ENCODE peak calls at places on chromosomes 13 and 19, in ten cellular contexts. O is sigmoid colon, U is GM23338, R is suprapubic skin, E is SK-N-SH, P is Panc1, Z is transverse colon, G is prostate gland, A is stomach, Q is HepG2. S is an unnamed sample.

GRCh38 chr19:38849746-38850230 is at the start of gene HNRNPL:
- DNase-seq in E (peak), R (peak), Z (peak), U (no peak), A (peak), O (no peak), G (no peak), Q (no peak), P (no peak), S (no peak)

GRCh38 chr19:40718774-40719391 is 2.0 kb downstream of the ITPKC start:
- DNase-seq in Z (peak), Q (peak), A (peak), O (peak), P (no peak), G (peak), R (peak), U (peak), E (no peak), S (no peak)

GRCh38 chr13:25291691-25292090 is 4.4 kb upstream of the MTMR6 start:
- DNase-seq in O (no peak), U (no peak), Q (no peak), Z (no peak), A (no peak), R (no peak), G (no peak), P (no peak), E (no peak), S (no peak)

GRCh38 chr19:14248578-14249011 is 42.6 kb upstream of the ADGRL1 start:
- DNase-seq in R (no peak), P (no peak), A (no peak), U (peak), Q (no peak), Z (peak), O (peak), E (peak), G (peak), S (no peak)

GRCh38 chr13:110610955-110611595 is 4.3 kb upstream of the NAXD start:
- DNase-seq in U (no peak), R (no peak), Q (no peak), Z (no peak), E (no peak), A (no peak), P (no peak), O (no peak), G (no peak), S (no peak)

GRCh38 chr19:10760268-10760944 is 42.5 kb downstream of the DNM2 start:
- DNase-seq in Z (peak), O (no peak), A (no peak), G (no peak), R (no peak), P (no peak), U (no peak), Q (no peak), E (no peak), S (no peak)

GRCh38 chr19:46201413-46202310 is 27.9 kb upstream of the IGFL1 start:
- DNase-seq in R (no peak), O (no peak), E (no peak), Z (no peak), U (no peak), G (no peak), Q (no peak), P (no peak), A (no peak), S (no peak)

GRCh38 chr13:86085890-86086289 is 286.7 kb upstream of the SLITRK6 start:
- DNase-seq in Z (no peak), Q (no peak), G (no peak), P (no peak), U (no peak), A (no peak), O (no peak), E (no peak), R (no peak), S (no peak)

GRCh38 chr19:46412034-46412982 is 1.1 kb downstream of the CCDC8 start:
- DNase-seq in Q (no peak), P (no peak), A (no peak), R (no peak), U (no peak), G (no peak), Z (no peak), O (no peak), E (no peak), S (no peak)

GRCh38 chr19:13906525-13906904 is 514 bp downstream of the CC2D1A start:
- DNase-seq in A (peak), Q (peak), U (peak), E (peak), Z (peak), O (no peak), P (no peak), G (no peak), R (no peak), S (no peak)

GRCh38 chr19:55171440-55171839 is 5.0 kb upstream of the DNAAF3 start:
- DNase-seq in Z (no peak), U (no peak), A (no peak), Q (no peak), O (no peak), R (no peak), P (no peak), G (no peak), E (no peak), S (no peak)

GRCh38 chr19:55372316-55373081 is 2.2 kb upstream of the IL11 start:
- DNase-seq in U (no peak), G (no peak), R (no peak), Z (no peak), Q (peak), E (peak), P (no peak), A (no peak), O (no peak), S (no peak)

GRCh38 chr19:46985532-46986415 is 33.9 kb upstream of the NPAS1 start:
- DNase-seq in R (no peak), O (no peak), E (no peak), Q (peak), U (no peak), Z (no peak), P (no peak), A (no peak), G (no peak), S (no peak)

GRCh38 chr13:72839831-72840426 is 58.0 kb downstream of the PIBF1 start:
- DNase-seq in P (peak), A (peak), E (peak), Q (peak), R (no peak), U (peak), G (peak), O (no peak), Z (peak), S (no peak)

GRCh38 chr19:16075430-16076153 is 703 bp upstream of the TPM4 start:
- DNase-seq in P (no peak), Z (peak), A (no peak), G (no peak), E (no peak), O (peak), Q (no peak), R (no peak), U (no peak), S (no peak)

GRCh38 chr19:794989-795658 is 2.1 kb upstream of the PTBP1 start:
- DNase-seq in E (no peak), O (no peak), A (no peak), P (no peak), Q (no peak), G (no peak), Z (no peak), R (no peak), U (peak), S (no peak)

GRCh38 chr19:36160821-36161596 is 8.8 kb upstream of the COX7A1 start:
- DNase-seq in R (no peak), U (peak), E (no peak), G (no peak), Z (no peak), A (no peak), O (no peak), P (no peak), Q (no peak), S (no peak)
- H3K27ac ChIP-seq in R (no peak), U (peak), E (no peak), G (no peak), Z (no peak), A (no peak), O (no peak), P (no peak), Q (no peak), S (no peak)

GRCh38 chr13:45205124-45205523 is 4.3 kb upstream of the KCTD4 start:
- DNase-seq in P (no peak), Q (no peak), U (no peak), O (no peak), Z (no peak), R (no peak), E (no peak), A (no peak), G (no peak), S (no peak)

GRCh38 chr13:45206340-45206739 is 5.5 kb upstream of the KCTD4 start:
- DNase-seq in A (no peak), R (no peak), O (no peak), P (peak), Q (no peak), Z (no peak), U (no peak), E (no peak), G (no peak), S (no peak)

GRCh38 chr13:45209229-45209628 is 8.4 kb upstream of the KCTD4 start:
- DNase-seq in U (no peak), E (no peak), Z (no peak), A (no peak), G (no peak), O (no peak), R (no peak), Q (no peak), P (no peak), S (no peak)

GRCh38 chr13:45208132-45208531 is 7.3 kb upstream of the KCTD4 start:
- DNase-seq in P (no peak), A (no peak), Q (no peak), O (no peak), R (no peak), Z (no peak), E (no peak), U (no peak), G (no peak), S (no peak)

GRCh38 chr13:45207319-45207718 is 6.5 kb upstream of the KCTD4 start:
- DNase-seq in O (no peak), Q (no peak), Z (no peak), G (no peak), P (no peak), R (no peak), U (no peak), E (no peak), A (no peak), S (no peak)
- TF ChIP-seq CTCF in O (no peak), Q (no peak), Z (no peak), G (no peak), P (no peak), R (no peak), U (no peak), E (no peak), A (no peak), S (no peak)

DNA sequence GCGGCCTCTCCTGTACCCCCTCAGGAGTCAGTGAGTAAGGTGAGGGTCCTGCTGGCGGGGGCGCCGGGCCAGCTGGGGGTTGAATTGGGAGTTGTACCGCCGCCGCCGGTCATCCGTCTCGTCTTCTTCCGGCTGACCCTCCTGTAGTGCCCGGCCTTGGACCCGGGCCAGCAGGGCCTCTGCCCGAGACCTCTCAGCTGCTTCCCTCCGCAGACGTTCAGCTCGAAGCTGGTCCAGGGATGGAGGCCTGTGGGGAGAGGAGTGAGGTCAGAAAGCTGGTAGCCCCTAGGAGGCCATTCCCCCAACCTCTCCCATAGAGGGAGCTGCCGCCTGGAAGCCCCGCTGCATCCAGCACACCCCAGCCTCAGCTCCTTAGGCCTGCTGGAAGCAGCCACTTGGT is 3.8 kb downstream of the LENG1 start:
- DNase-seq in G (no peak), Z (no peak), P (no peak), U (peak), A (no peak), Q (no peak), O (no peak), E (no peak), R (no peak), S (no peak)
- TF ChIP-seq POLR2AphosphoS5 in G (no peak), Z (no peak), P (peak), U (peak), A (no peak), Q (no peak), O (no peak), E (no peak), R (no peak), S (no peak)

DNA sequence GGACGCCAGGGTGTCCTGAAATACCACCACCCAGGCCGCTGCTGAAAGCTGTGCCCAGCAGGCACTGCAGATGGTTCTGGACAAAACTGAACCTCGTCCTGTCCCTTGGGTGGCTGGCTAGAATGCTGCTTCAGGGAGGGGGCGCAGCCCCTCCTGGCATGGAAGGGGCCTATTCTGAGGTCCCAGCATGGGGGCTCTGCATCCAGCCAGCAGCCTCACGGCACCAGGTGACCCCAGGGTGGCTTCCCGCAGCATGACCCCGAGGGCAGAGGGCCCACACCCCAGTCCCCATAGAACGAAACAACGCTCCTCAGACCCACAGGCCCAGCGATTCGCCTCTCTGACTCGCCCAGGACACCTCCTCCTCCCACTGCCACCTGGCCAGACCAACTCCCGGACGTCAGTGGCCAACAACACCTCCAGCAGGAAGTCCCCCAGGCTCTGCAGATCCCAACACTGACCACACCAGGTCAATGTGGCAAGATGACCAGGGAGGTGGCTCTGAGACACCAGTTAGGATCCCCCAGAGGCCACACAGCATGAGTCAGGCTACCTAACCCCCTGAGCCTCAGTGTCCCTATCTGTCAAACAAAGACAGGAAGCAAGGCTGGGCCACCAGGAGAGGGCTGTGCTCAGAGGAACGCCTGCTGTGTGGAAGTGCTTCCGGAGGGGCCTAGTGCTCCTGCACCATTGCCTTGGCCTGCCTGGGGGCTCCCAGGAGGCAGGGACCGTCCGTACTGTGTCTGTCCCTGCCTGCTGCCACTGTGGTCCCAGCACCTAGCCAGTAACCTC is 6.1 kb downstream of the MKNK2 start:
- DNase-seq in A (no peak), Z (no peak), U (no peak), O (no peak), E (no peak), Q (no peak), P (no peak), R (peak), G (no peak), S (peak)
- H3K27ac ChIP-seq in A (peak), Z (peak), U (peak), O (peak), E (no peak), Q (no peak), P (peak), R (peak), G (peak), S (peak)

S was measured in vagina.